ENCODE peak calls at places on chromosomes 5 and 9, in eight cellular contexts. D, M, N, P, I, Q, E and B are unnamed samples.

GRCh38 chr5:67283275-67283987 is 86.8 kb upstream of the CD180 start:
- DNase-seq in N (no peak), E (peak), P (no peak), Q (no peak), M (no peak), I (no peak), D (no peak), B (no peak)

GRCh38 chr5:32278403-32278802 is 34.3 kb downstream of the MTMR12 start:
- DNase-seq in Q (no peak), N (no peak), M (no peak), D (no peak), P (no peak), E (peak), I (no peak), B (peak)

GRCh38 chr5:177458912-177459350 is 12.3 kb downstream of the PRR7 start:
- DNase-seq in P (no peak), M (no peak), E (no peak), N (peak), I (no peak), Q (no peak), D (no peak), B (no peak)

GRCh38 chr5:120150770-120151169 is 313.3 kb upstream of the PRR16 start:
- DNase-seq in N (no peak), M (no peak), I (no peak), D (no peak), P (no peak), Q (no peak), E (no peak), B (no peak)

GRCh38 chr5:93581738-93582414 is 857 bp upstream of the NR2F1-AS1 start:
- DNase-seq in D (no peak), N (peak), M (no peak), P (no peak), Q (no peak), E (peak), I (no peak), B (peak)

GRCh38 chr9:95336281-95336680 is 18.8 kb upstream of the FANCC start:
- DNase-seq in P (no peak), Q (no peak), E (no peak), D (no peak), I (no peak), N (peak), M (peak), B (peak)

GRCh38 chr9:118643118-118643517 is 726.1 kb downstream of the BRINP1 start:
- DNase-seq in P (peak), E (peak), Q (peak), M (peak), D (no peak), I (no peak), N (peak), B (no peak)

GRCh38 chr5:179801304-179802206 is 5.1 kb downstream of the MGAT4B start:
- DNase-seq in D (peak), N (peak), I (no peak), Q (no peak), M (peak), P (peak), E (peak), B (peak)

GRCh38 chr5:19534751-19535150 is 453.2 kb downstream of the CDH18 start:
- DNase-seq in I (no peak), D (no peak), N (no peak), Q (peak), P (no peak), M (no peak), E (peak), B (no peak)

GRCh38 chr5:43232943-43233833 is 41.2 kb downstream of the NIM1K start:
- DNase-seq in D (no peak), Q (no peak), I (no peak), E (no peak), M (peak), P (peak), N (no peak), B (no peak)

GRCh38 chr5:125043781-125044391 is 297.4 kb upstream of the ZNF608 start:
- DNase-seq in Q (peak), P (peak), E (peak), N (no peak), M (peak), D (no peak), I (no peak), B (peak)

GRCh38 chr5:111731638-111732037 is 25.4 kb downstream of the NREP start:
- DNase-seq in N (no peak), D (no peak), E (no peak), I (no peak), P (no peak), Q (no peak), M (no peak), B (no peak)

GRCh38 chr5:42361321-42361688 is 61.9 kb upstream of the GHR start:
- DNase-seq in M (no peak), P (no peak), N (peak), Q (no peak), D (no peak), I (no peak), E (peak), B (no peak)

GRCh38 chr5:170464280-170465127 is 39.3 kb upstream of the KCNIP1 start:
- DNase-seq in P (no peak), N (no peak), D (no peak), Q (no peak), I (no peak), E (no peak), M (no peak), B (no peak)

GRCh38 chr5:135004376-135004775 is 29.7 kb downstream of the PITX1 start:
- DNase-seq in D (no peak), N (no peak), E (no peak), M (no peak), Q (no peak), I (peak), P (no peak), B (no peak)

GRCh38 chr9:131707050-131707449 is 32.8 kb downstream of the RAPGEF1 start:
- DNase-seq in N (no peak), I (no peak), P (no peak), Q (no peak), M (no peak), D (no peak), E (no peak), B (no peak)

GRCh38 chr9:131704988-131705387 is 34.9 kb downstream of the RAPGEF1 start:
- DNase-seq in E (no peak), I (no peak), M (no peak), Q (no peak), P (no peak), N (no peak), D (no peak), B (no peak)

GRCh38 chr9:131708613-131709002 is 31.3 kb downstream of the RAPGEF1 start:
- DNase-seq in N (no peak), P (no peak), I (no peak), M (no peak), E (no peak), D (no peak), Q (no peak), B (no peak)

GRCh38 chr9:131707677-131708612 is 31.9 kb downstream of the RAPGEF1 start:
- DNase-seq in P (peak), I (no peak), Q (peak), M (peak), N (no peak), D (peak), E (peak), B (peak)

GRCh38 chr9:131706608-131706970 is 33.3 kb downstream of the RAPGEF1 start:
- DNase-seq in Q (no peak), P (no peak), M (no peak), E (no peak), I (no peak), N (no peak), D (no peak), B (no peak)
- TF ChIP-seq CTCF in Q (no peak), P (no peak), M (no peak), E (no peak), I (no peak), N (no peak), D (no peak), B (no peak)

DNA sequence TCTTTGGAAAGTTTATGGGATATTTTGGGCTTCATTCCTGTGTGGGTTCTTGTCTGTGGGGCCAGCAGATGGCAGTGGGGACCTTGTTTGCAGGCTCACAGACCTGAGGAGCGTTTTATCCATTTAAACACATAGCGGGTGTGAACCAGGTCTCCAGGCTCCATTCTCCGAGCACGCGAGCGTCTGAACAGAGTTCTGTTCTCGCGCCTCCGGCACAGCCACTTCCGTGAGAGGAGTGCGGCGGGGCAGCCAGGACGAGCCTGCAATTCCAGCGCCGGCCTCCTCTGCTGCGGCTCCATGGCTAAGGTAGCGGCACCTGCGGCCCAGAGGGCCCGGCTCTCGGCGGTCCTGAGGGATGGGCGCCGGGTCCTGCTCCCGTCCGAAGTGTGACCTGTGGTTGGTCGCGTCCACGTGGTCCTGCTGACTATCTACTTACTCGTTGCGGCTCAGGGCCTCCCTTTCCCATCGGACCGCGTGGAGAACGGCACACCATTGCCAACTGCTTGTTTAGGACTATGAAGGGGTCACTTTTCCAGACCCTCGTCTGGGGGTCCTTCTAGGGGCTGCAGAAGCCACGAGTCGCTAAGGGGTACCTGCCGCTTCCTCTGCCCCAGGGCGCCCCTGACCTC is 7.3 kb downstream of the NRARP start:
- DNase-seq in D (no peak), Q (no peak), P (peak), I (no peak), N (peak), E (peak), M (peak), B (peak)
- TF ChIP-seq CTCF in D (no peak), Q (peak), P (peak), I (no peak), N (peak), E (peak), M (no peak), B (peak)

DNA sequence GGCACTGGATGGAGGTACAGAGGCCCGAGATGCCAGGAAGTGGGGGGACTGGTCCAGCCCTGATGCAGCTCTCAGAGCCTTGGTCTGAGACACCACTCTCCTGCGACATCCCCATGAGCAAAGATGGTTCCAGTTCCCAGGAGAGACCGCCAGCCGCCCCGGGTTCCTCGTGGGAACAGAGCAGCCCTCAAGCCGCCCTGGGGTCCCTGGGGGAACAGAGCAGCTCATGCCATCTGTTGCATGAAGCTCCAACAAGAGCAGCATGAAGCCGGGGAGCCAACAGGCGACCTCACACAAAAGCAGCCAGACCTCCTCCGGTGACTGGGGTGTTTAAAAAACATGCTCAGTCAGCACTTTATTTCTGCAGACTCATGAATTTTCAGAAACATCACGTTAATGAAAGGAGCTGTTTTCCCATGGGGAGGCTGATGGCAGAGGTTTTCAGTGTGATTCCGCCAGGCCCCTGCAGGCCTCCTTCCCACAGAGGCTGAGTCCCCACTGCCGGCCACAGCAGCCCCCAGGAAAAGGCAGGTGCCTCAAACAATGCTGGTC is 6.2 kb downstream of the SLC6A18 start:
- DNase-seq in D (no peak), Q (no peak), E (no peak), I (no peak), P (no peak), M (no peak), N (no peak), B (no peak)
- TF ChIP-seq CTCF in D (no peak), Q (no peak), E (no peak), I (no peak), P (no peak), M (no peak), N (no peak), B (no peak)

DNA sequence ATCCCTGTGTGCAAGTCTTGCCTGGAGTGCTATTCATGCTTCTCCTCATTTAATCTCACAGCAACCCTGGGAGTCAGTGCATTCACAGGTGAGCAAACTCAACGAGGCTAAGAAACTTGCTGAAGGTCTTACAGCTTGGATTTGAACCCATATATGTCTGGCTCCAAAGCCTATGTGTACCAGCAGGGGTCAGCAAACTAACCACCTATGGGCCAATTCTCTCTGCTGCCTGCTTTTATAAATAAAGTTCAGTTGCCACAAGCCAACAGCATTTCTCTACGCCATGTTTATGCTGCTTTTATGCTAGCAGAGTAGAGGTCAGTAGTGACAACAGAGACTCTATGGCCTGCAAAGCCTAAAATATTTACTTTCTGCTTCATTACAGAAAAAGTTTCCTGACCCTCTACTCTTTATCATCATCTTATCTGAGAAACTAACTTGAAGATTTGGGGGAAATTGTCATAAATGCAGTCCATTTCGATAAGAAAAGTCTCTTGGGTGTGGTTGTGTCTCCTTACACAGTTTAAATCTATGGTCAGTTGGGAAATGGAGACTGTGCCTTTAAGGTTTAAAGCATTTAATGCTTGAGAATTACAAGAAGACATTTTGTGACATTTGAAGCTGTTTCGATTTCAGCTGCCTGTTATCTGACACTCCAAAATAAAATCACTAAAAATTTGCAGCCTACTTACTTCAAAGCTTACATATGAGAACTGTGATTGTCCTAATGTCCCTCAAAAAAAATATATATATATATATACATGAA is 137.7 kb downstream of the PRELID2 start:
- DNase-seq in E (peak), D (no peak), M (no peak), N (peak), Q (no peak), I (no peak), P (no peak), B (peak)
- TF ChIP-seq CTCF in E (peak), D (peak), M (no peak), N (peak), Q (peak), I (peak), P (peak), B (peak)

GRCh38 chr5:56465757-56466127 is 232.6 kb upstream of the ANKRD55 start:
- DNase-seq in E (no peak), M (no peak), N (no peak), P (no peak), Q (no peak), I (no peak), D (no peak), B (no peak)
- TF ChIP-seq CTCF in E (no peak), M (no peak), N (no peak), P (no peak), Q (no peak), I (no peak), D (no peak), B (no peak)

GRCh38 chr9:88651682-88652633 is 117.0 kb downstream of the NXNL2 start:
- DNase-seq in P (no peak), Q (peak), M (peak), D (peak), E (peak), I (no peak), N (no peak), B (peak)
- TF ChIP-seq CTCF in P (no peak), Q (peak), M (no peak), D (no peak), E (peak), I (no peak), N (no peak), B (peak)